ENCODE peak calls at places on chromosomes 12 and 14, in six cellular contexts. One of them, this sample, is unnamed.

GRCh38 chr14:71532790-71533189 is 399.4 kb upstream of the RGS6 start:
- DNase-seq in non-pigmented ciliary epithelial cell: no peak
- DNase-seq in cardiac muscle cell: no peak
- DNase-seq in NCI-H1105 treated with DMSO at 0.1 percent for 48 hours: no peak
- DNase-seq in fibroblast of lung: no peak
- DNase-seq in EL: no peak
- DNase-seq in this sample: no peak

GRCh38 chr14:29098625-29099024 is 332.0 kb downstream of the FOXG1 start:
- DNase-seq in non-pigmented ciliary epithelial cell: no peak
- DNase-seq in cardiac muscle cell: no peak
- DNase-seq in NCI-H1105 treated with DMSO at 0.1 percent for 48 hours: no peak
- DNase-seq in fibroblast of lung: no peak
- DNase-seq in EL: no peak
- DNase-seq in this sample: no peak

GRCh38 chr12:80895240-80895639 is 42.5 kb downstream of the LIN7A start:
- DNase-seq in NCI-H1105 treated with DMSO at 0.1 percent for 48 hours: no peak
- DNase-seq in cardiac muscle cell: no peak
- DNase-seq in non-pigmented ciliary epithelial cell: no peak
- DNase-seq in fibroblast of lung: no peak
- DNase-seq in EL: no peak
- DNase-seq in this sample: no peak

GRCh38 chr12:122646568-122647220 is 56.5 kb downstream of the HCAR2 start:
- DNase-seq in cardiac muscle cell: peak
- DNase-seq in EL: peak
- DNase-seq in NCI-H1105 treated with DMSO at 0.1 percent for 48 hours: no peak
- DNase-seq in non-pigmented ciliary epithelial cell: no peak
- DNase-seq in fibroblast of lung: peak
- DNase-seq in this sample: peak

GRCh38 chr12:113396828-113397496 is 6.7 kb downstream of the SDS start:
- DNase-seq in EL: no peak
- DNase-seq in cardiac muscle cell: no peak
- DNase-seq in fibroblast of lung: no peak
- DNase-seq in non-pigmented ciliary epithelial cell: no peak
- DNase-seq in NCI-H1105 treated with DMSO at 0.1 percent for 48 hours: no peak
- DNase-seq in this sample: no peak

GRCh38 chr12:52063081-52063985 is 6.4 kb upstream of the ATG101 start:
- DNase-seq in fibroblast of lung: no peak
- DNase-seq in non-pigmented ciliary epithelial cell: no peak
- DNase-seq in NCI-H1105 treated with DMSO at 0.1 percent for 48 hours: no peak
- DNase-seq in cardiac muscle cell: no peak
- DNase-seq in EL: no peak
- DNase-seq in this sample: no peak

GRCh38 chr12:7512528-7512927 is 9.0 kb upstream of the CD163 start:
- DNase-seq in EL: peak
- DNase-seq in fibroblast of lung: peak
- DNase-seq in cardiac muscle cell: peak
- DNase-seq in non-pigmented ciliary epithelial cell: peak
- DNase-seq in NCI-H1105 treated with DMSO at 0.1 percent for 48 hours: no peak
- DNase-seq in this sample: peak

GRCh38 chr12:32917094-32917611 is 20.6 kb upstream of the PKP2 start:
- DNase-seq in NCI-H1105 treated with DMSO at 0.1 percent for 48 hours: no peak
- DNase-seq in fibroblast of lung: peak
- DNase-seq in EL: peak
- DNase-seq in cardiac muscle cell: peak
- DNase-seq in non-pigmented ciliary epithelial cell: no peak
- DNase-seq in this sample: no peak

GRCh38 chr14:87794566-87794965 is 198.4 kb downstream of the GALC start:
- DNase-seq in cardiac muscle cell: no peak
- DNase-seq in EL: no peak
- DNase-seq in fibroblast of lung: peak
- DNase-seq in non-pigmented ciliary epithelial cell: no peak
- DNase-seq in NCI-H1105 treated with DMSO at 0.1 percent for 48 hours: no peak
- DNase-seq in this sample: no peak

GRCh38 chr12:78192979-78193378 is 362.3 kb downstream of the NAV3 start:
- DNase-seq in non-pigmented ciliary epithelial cell: no peak
- DNase-seq in fibroblast of lung: peak
- DNase-seq in EL: no peak
- DNase-seq in cardiac muscle cell: no peak
- DNase-seq in NCI-H1105 treated with DMSO at 0.1 percent for 48 hours: peak
- DNase-seq in this sample: no peak

GRCh38 chr14:91891721-91892220 is 24.4 kb upstream of the TC2N start:
- DNase-seq in cardiac muscle cell: peak
- DNase-seq in fibroblast of lung: peak
- DNase-seq in NCI-H1105 treated with DMSO at 0.1 percent for 48 hours: no peak
- DNase-seq in EL: no peak
- DNase-seq in non-pigmented ciliary epithelial cell: no peak
- DNase-seq in this sample: no peak

GRCh38 chr14:90280096-90280495 is 23.7 kb downstream of the PSMC1 start:
- DNase-seq in NCI-H1105 treated with DMSO at 0.1 percent for 48 hours: no peak
- DNase-seq in non-pigmented ciliary epithelial cell: no peak
- DNase-seq in fibroblast of lung: no peak
- DNase-seq in cardiac muscle cell: no peak
- DNase-seq in EL: no peak
- DNase-seq in this sample: no peak

GRCh38 chr12:29695026-29695425 is 88.7 kb downstream of the TMTC1 start:
- DNase-seq in cardiac muscle cell: no peak
- DNase-seq in fibroblast of lung: no peak
- DNase-seq in NCI-H1105 treated with DMSO at 0.1 percent for 48 hours: no peak
- DNase-seq in EL: no peak
- DNase-seq in non-pigmented ciliary epithelial cell: no peak
- DNase-seq in this sample: no peak

This sample was measured in amniotic stem cell.